ENCODE peak calls at places on chromosomes 13 and 19, in five cellular contexts. T is dorsolateral prefrontal cortex; Y is activated T-helper 2 cell treated with anti-CD3 and anti-CD28 coated beads, Interferon-gamma antibody, Interleukin-2, Interleukin-4, amounts not matched to agents 10 μg/mL and 5 μg/mL and 100 μg/mL, durations not matched to agents 14 hours and 24 hours and 36 hours; H is MM.1S; I is AG10803. X is an unnamed sample.

GRCh38 chr13:20191902-20192469 is 752 bp downstream of the GJB2 start:
- DNase-seq in T (no peak), Y (no peak), H (peak), I (no peak), X (peak)

GRCh38 chr13:42007844-42008243 is 40.6 kb upstream of the DGKH start:
- DNase-seq in I (peak), H (no peak), Y (no peak), T (no peak), X (no peak)

GRCh38 chr13:87274209-87274819 is 396.9 kb upstream of the SLITRK5 start:
- DNase-seq in H (peak), T (no peak), I (peak), Y (no peak), X (peak)

GRCh38 chr13:76271728-76272232 is 614.4 kb downstream of the KCTD12 start:
- DNase-seq in I (no peak), H (no peak), Y (no peak), T (no peak), X (no peak)

GRCh38 chr19:41323430-41324125 is 13.6 kb downstream of the CCDC97 start:
- DNase-seq in H (no peak), I (peak), Y (no peak), T (no peak), X (no peak)

GRCh38 chr19:10316229-10317044 is 622 bp upstream of the FDX2 start:
- DNase-seq in H (no peak), Y (no peak), T (no peak), I (no peak), X (no peak)

GRCh38 chr13:52599853-52600603 is 42.2 kb upstream of the HNRNPA1L2 start:
- DNase-seq in Y (no peak), I (peak), H (peak), T (peak), X (peak)

GRCh38 chr13:104014803-104015645 is 948.8 kb upstream of the SLC10A2 start:
- DNase-seq in H (no peak), T (no peak), Y (no peak), I (no peak), X (no peak)

GRCh38 chr13:94674609-94675348 is 37.6 kb downstream of the SOX21 start:
- DNase-seq in Y (no peak), H (peak), T (peak), I (peak), X (peak)

GRCh38 chr13:73849292-73849691 is 284.9 kb downstream of the KLF12 start:
- DNase-seq in Y (no peak), T (no peak), H (peak), I (peak), X (no peak)

GRCh38 chr13:103525530-103525929 is 459.3 kb upstream of the SLC10A2 start:
- DNase-seq in H (no peak), I (no peak), Y (no peak), T (no peak), X (no peak)

GRCh38 chr19:3976495-3977241 is 5.8 kb upstream of the DAPK3 start:
- DNase-seq in I (peak), T (no peak), H (no peak), Y (no peak), X (no peak)

GRCh38 chr13:64758520-64758919 is 2471.6 kb downstream of the PCDH9 start:
- DNase-seq in I (peak), T (no peak), H (no peak), Y (no peak), X (no peak)

GRCh38 chr19:52270266-52270885 is 989 bp downstream of the ZNF766 start:
- DNase-seq in Y (no peak), H (no peak), T (no peak), I (peak), X (peak)

GRCh38 chr13:74574964-74575728 is 440.9 kb upstream of the KLF12 start:
- DNase-seq in Y (no peak), T (no peak), I (no peak), H (no peak), X (no peak)

GRCh38 chr13:87999141-87999765 is 328.1 kb downstream of the SLITRK5 start:
- DNase-seq in T (no peak), Y (no peak), H (no peak), I (peak), X (no peak)

GRCh38 chr19:39506944-39507714 is 7.8 kb upstream of the SELENOV start:
- DNase-seq in I (peak), T (no peak), H (no peak), Y (peak), X (peak)

GRCh38 chr13:20492641-20493040 is 33.0 kb downstream of the CRYL1 start:
- DNase-seq in I (no peak), T (no peak), H (no peak), Y (no peak), X (peak)

GRCh38 chr13:68551701-68552522 is 1321.8 kb upstream of the PCDH9 start:
- DNase-seq in Y (no peak), I (no peak), T (no peak), H (peak), X (no peak)

GRCh38 chr19:4518345-4519171 is at the start of gene PLIN4:
- DNase-seq in T (peak), I (peak), Y (no peak), H (no peak), X (no peak)

GRCh38 chr13:75635621-75636338 is at the start of gene LMO7:
- DNase-seq in I (peak), Y (peak), H (peak), T (no peak), X (peak)

GRCh38 chr19:9673912-9674668 is 810 bp downstream of the ZNF562 start:
- DNase-seq in H (no peak), T (no peak), I (no peak), Y (no peak), X (peak)

GRCh38 chr19:1249990-1250298 is 1.6 kb downstream of the MIDN start:
- DNase-seq in T (no peak), I (no peak), H (no peak), Y (no peak), X (no peak)

GRCh38 chr13:71964491-71965108 is 97.6 kb upstream of the DACH1 start:
- DNase-seq in H (peak), Y (no peak), T (no peak), I (no peak), X (no peak)

GRCh38 chr13:39688278-39688677 is 32.8 kb downstream of the COG6 start:
- DNase-seq in T (no peak), I (no peak), Y (no peak), H (no peak), X (peak)

GRCh38 chr13:113860579-113861432 is 3.1 kb downstream of the GAS6 start:
- DNase-seq in H (peak), T (no peak), Y (no peak), I (no peak), X (no peak)

GRCh38 chr13:64371045-64371444 is 2859.1 kb downstream of the PCDH9 start:
- DNase-seq in H (peak), T (no peak), I (no peak), Y (no peak), X (no peak)